ENCODE peak calls at places on chromosomes 4 and X, in eight cellular contexts. Y is mammary epithelial cell, Z is neural progenitor cell, B is fibroblast of lung, R is K562, A is GM23248, C is OCI-LY7, V is psoas muscle. T is an unnamed sample.

GRCh38 chr4:130574215-130574614 is 1478.3 kb downstream of the C4orf33 start:
- DNase-seq in Y (no peak), Z (no peak), B (no peak), R (no peak), A (no peak), C (no peak), V (no peak), T (no peak)

GRCh38 chr4:19473569-19473968 is 778.1 kb upstream of the SLIT2 start:
- DNase-seq in Y (no peak), Z (no peak), B (peak; percentile 13), R (no peak), A (no peak), C (no peak), V (no peak), T (no peak)

GRCh38 chrX:126030021-126030420 is 136.1 kb downstream of the DCAF12L2 start:
- DNase-seq in Y (no peak), Z (no peak), B (no peak), R (no peak), A (no peak), C (no peak), V (no peak), T (no peak)

GRCh38 chrX:26442340-26442739 is 226.4 kb downstream of the MAGEB5 start:
- DNase-seq in Y (peak; percentile 3), Z (peak; percentile 30), B (peak; percentile 40), R (peak; percentile 0), A (peak; percentile 36), C (no peak), V (no peak), T (no peak)

GRCh38 chr4:105348719-105349118 is 125.1 kb downstream of the PPA2 start:
- DNase-seq in Y (no peak), Z (no peak), B (no peak), R (no peak), A (no peak), C (no peak), V (no peak), T (no peak)

GRCh38 chrX:130418740-130419139 is 17.0 kb downstream of the RBMX2 start:
- DNase-seq in Y (no peak), Z (no peak), B (no peak), R (no peak), A (no peak), C (no peak), V (no peak), T (no peak)

GRCh38 chr4:1305781-1306455 is 16.2 kb downstream of the MAEA start:
- DNase-seq in Y (no peak), Z (no peak), B (no peak), R (peak; percentile 14), A (no peak), C (no peak), V (peak; percentile 27), T (no peak)

GRCh38 chrX:130330706-130331105 is 9.0 kb upstream of the SLC25A14 start:
- DNase-seq in Y (peak; percentile 46), Z (peak; percentile 60), B (peak; percentile 47), R (peak; percentile 78), A (peak; percentile 51), C (peak; percentile 69), V (peak; percentile 56), T (no peak)

GRCh38 chrX:103361798-103362197 is 5.5 kb downstream of the TCEAL9 start:
- DNase-seq in Y (no peak), Z (no peak), B (peak; percentile 31), R (no peak), A (peak; percentile 15), C (no peak), V (no peak), T (no peak)

GRCh38 chrX:103360092-103360491 is 3.8 kb downstream of the TCEAL9 start:
- DNase-seq in Y (no peak), Z (no peak), B (no peak), R (peak; percentile 67), A (no peak), C (no peak), V (no peak), T (no peak)

GRCh38 chrX:103360916-103361315 is 4.6 kb downstream of the TCEAL9 start:
- DNase-seq in Y (no peak), Z (no peak), B (no peak), R (no peak), A (no peak), C (no peak), V (no peak), T (no peak)

GRCh38 chrX:103363046-103363445 is 6.7 kb downstream of the TCEAL9 start:
- DNase-seq in Y (no peak), Z (no peak), B (no peak), R (no peak), A (no peak), C (no peak), V (no peak), T (no peak)

DNA sequence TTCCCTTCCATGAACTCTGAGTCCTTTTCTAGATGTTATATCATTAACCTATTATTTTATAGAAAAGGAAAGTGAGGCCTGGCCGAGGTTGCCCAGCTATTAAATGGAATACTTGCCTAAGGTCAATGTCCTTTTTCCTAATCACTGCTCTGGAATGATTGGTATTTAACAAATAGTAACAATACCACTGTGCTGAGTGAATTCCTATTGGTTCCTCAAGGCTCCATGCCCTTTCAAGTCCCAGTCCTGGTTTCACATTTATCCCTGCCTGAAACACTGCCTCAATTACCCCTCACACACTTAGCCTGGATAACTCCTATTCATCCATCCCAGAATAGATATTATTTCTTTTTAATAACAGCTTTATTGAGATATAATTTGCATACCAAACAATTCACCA is 6.2 kb downstream of the TCEAL9 start:
- DNase-seq in Y (no peak), Z (no peak), B (peak; percentile 49), R (no peak), A (peak; percentile 49), C (no peak), V (no peak), T (no peak)
- H3K4me3 ChIP-seq in Y (no peak overlapping the region), Z (no peak overlapping the region), B (no peak overlapping the region), R (no peak overlapping the region), A (peak overlapping the region; percentile 35), C (no peak overlapping the region), V (no peak overlapping the region), T (no peak overlapping the region)

GRCh38 chrX:83508006-83508405 is at the start of gene POU3F4:
- DNase-seq in Y (no peak), Z (peak; percentile 83), B (no peak), R (no peak), A (peak; percentile 4), C (no peak), V (peak; percentile 52), T (no peak)

GRCh38 chrX:83510466-83511181 is 2.5 kb downstream of the POU3F4 start:
- DNase-seq in Y (no peak), Z (peak; percentile 50), B (no peak), R (no peak), A (no peak), C (no peak), V (no peak), T (no peak)

GRCh38 chrX:83511208-83511607 is 3.1 kb downstream of the POU3F4 start:
- DNase-seq in Y (no peak), Z (peak; percentile 73), B (no peak), R (no peak), A (no peak), C (no peak), V (no peak), T (no peak)

GRCh38 chrX:83509246-83509801 is 1.2 kb downstream of the POU3F4 start:
- DNase-seq in Y (no peak), Z (peak; percentile 39), B (no peak), R (no peak), A (no peak), C (no peak), V (no peak), T (no peak)

DNA sequence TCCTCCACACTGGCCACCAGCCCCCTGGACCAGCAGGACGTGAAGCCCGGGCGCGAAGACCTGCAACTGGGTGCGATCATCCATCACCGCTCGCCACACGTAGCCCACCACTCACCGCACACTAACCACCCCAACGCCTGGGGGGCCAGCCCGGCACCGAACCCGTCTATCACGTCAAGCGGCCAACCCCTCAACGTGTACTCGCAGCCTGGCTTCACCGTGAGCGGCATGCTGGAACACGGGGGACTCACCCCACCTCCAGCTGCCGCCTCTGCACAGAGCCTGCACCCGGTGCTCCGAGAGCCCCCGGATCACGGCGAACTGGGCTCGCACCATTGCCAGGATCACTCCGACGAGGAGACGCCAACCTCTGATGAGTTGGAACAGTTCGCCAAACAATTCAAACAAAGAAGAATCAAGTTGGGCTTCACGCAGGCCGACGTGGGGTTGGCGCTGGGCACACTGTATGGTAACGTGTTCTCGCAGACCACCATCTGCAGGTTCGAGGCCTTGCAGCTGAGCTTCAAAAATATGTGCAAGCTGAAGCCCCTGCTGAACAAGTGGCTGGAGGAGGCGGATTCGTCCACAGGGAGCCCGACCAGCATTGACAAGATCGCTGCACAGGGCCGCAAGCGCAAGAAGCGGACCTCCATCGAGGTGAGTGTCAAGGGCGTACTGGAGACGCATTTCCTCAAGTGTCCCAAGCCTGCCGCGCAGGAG is 596 bp downstream of the POU3F4 start:
- DNase-seq in Y (no peak), Z (peak; percentile 9), B (no peak), R (no peak), A (no peak), C (no peak), V (no peak), T (no peak)
- H3K36me3 ChIP-seq in Y (no peaks in the 10 kb centered on the region), Z (no peaks in the 10 kb centered on the region), B (no peaks in the 10 kb centered on the region), R (no peaks in the 10 kb centered on the region), A (no peaks in the 10 kb centered on the region), C (no peaks in the 10 kb centered on the region), V (no peaks in the 10 kb centered on the region), T (no peaks in the 10 kb centered on the region)

GRCh38 chr4:17619416-17620105 is 5.1 kb downstream of the MED28 start:
- DNase-seq in Y (no peak), Z (no peak), B (peak; percentile 81), R (no peak), A (peak; percentile 57), C (no peak), V (peak; percentile 69), T (no peak)

GRCh38 chr4:17618926-17619325 is 4.5 kb downstream of the MED28 start:
- DNase-seq in Y (no peak), Z (no peak), B (no peak), R (no peak), A (no peak), C (no peak), V (no peak), T (no peak)

GRCh38 chr4:17614416-17615299 is at the start of gene MED28:
- DNase-seq in Y (peak; percentile 89), Z (peak; percentile 99), B (peak; percentile 95), R (peak; percentile 98), A (peak; percentile 99), C (peak; percentile 98), V (peak; percentile 98), T (peak; percentile 94)

GRCh38 chr4:17613761-17614415 is 553 bp upstream of the MED28 start:
- DNase-seq in Y (peak; percentile 70), Z (peak; percentile 36), B (peak; percentile 72), R (no peak), A (peak; percentile 93), C (peak; percentile 16), V (no peak), T (no peak)

GRCh38 chr4:17616283-17616682 is 1.8 kb downstream of the MED28 start:
- DNase-seq in Y (no peak), Z (no peak), B (no peak), R (peak; percentile 17), A (no peak), C (no peak), V (no peak), T (no peak)
- H3K4me1 ChIP-seq in Y (peaks cover 12% of the 10 kb centered on the region), Z (no peaks in the 10 kb centered on the region), B (peaks cover 11% of the 10 kb centered on the region), R (peaks cover 15% of the 10 kb centered on the region), A (peaks cover 16% of the 10 kb centered on the region), C (peaks cover 32% of the 10 kb centered on the region), V (peaks cover 59% of the 10 kb centered on the region), T (peaks cover 19% of the 10 kb centered on the region)

GRCh38 chrX:79325263-79325958 is 41.7 kb downstream of the ITM2A start:
- DNase-seq in Y (no peak), Z (peak; percentile 14), B (no peak), R (peak; percentile 35), A (no peak), C (no peak), V (no peak), T (peak; percentile 49)

DNA sequence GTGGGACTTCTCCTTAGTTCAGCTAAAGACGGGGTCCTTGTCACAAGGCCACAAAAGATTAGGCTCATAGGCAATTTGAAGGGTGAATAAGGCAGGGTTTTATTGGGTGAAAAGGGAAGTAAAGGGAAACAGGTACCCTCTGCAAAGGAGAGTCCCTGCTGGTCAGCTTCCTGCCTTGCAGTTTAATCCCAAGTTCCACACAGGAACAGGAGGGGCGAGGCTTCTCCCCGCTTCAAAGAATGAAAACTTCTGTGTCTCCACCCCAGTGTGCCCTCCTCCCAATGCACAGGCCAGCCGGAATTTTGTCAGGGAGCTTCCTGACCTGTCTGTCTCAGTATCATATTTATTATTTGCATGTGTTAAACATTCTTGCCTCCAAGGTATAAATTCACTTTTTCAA is 37.1 kb downstream of the ITM2A start:
- DNase-seq in Y (no peak), Z (peak; percentile 47), B (no peak), R (peak; percentile 3), A (no peak), C (no peak), V (no peak), T (no peak)
- H3K4me3 ChIP-seq in Y (no peak overlapping the region), Z (no peak overlapping the region), B (no peak overlapping the region), R (no peak overlapping the region), A (no peak overlapping the region), C (no peak overlapping the region), V (no peak overlapping the region), T (no peak overlapping the region)